ENCODE peak calls at places on chromosome 5, in seven cellular contexts. One of them, this sample, is unnamed.

GRCh38 chr5:179275941-179276837 is 69.1 kb downstream of the ADAMTS2 start:
- DNase-seq in astrocyte: peak
- DNase-seq in neural progenitor cell: no peak
- DNase-seq in coronary artery: peak
- DNase-seq in tibial nerve: peak
- DNase-seq in dorsolateral prefrontal cortex: no peak
- DNase-seq in upper lobe of right lung: no peak
- DNase-seq in this sample: peak

GRCh38 chr5:139374909-139375308 is 8.2 kb downstream of the SLC23A1 start:
- DNase-seq in upper lobe of right lung: peak
- DNase-seq in neural progenitor cell: no peak
- DNase-seq in coronary artery: no peak
- DNase-seq in dorsolateral prefrontal cortex: peak
- DNase-seq in astrocyte: no peak
- DNase-seq in tibial nerve: no peak
- DNase-seq in this sample: no peak

GRCh38 chr5:2179861-2180260 is 297.1 kb upstream of the IRX4 start:
- DNase-seq in upper lobe of right lung: no peak
- DNase-seq in tibial nerve: no peak
- DNase-seq in astrocyte: no peak
- DNase-seq in coronary artery: no peak
- DNase-seq in dorsolateral prefrontal cortex: no peak
- DNase-seq in neural progenitor cell: no peak
- DNase-seq in this sample: no peak

GRCh38 chr5:59587489-59588337 is 305.8 kb downstream of the PDE4D start:
- DNase-seq in tibial nerve: peak
- DNase-seq in coronary artery: no peak
- DNase-seq in dorsolateral prefrontal cortex: peak
- DNase-seq in astrocyte: peak
- DNase-seq in upper lobe of right lung: peak
- DNase-seq in neural progenitor cell: peak
- DNase-seq in this sample: peak

GRCh38 chr5:127561254-127561653 is 43.8 kb downstream of the PRRC1 start:
- DNase-seq in neural progenitor cell: no peak
- DNase-seq in upper lobe of right lung: no peak
- DNase-seq in dorsolateral prefrontal cortex: no peak
- DNase-seq in tibial nerve: no peak
- DNase-seq in coronary artery: no peak
- DNase-seq in astrocyte: peak
- DNase-seq in this sample: peak

GRCh38 chr5:40021007-40021406 is 596.2 kb upstream of the DAB2 start:
- DNase-seq in neural progenitor cell: no peak
- DNase-seq in coronary artery: no peak
- DNase-seq in dorsolateral prefrontal cortex: no peak
- DNase-seq in tibial nerve: no peak
- DNase-seq in upper lobe of right lung: no peak
- DNase-seq in astrocyte: no peak
- DNase-seq in this sample: no peak

GRCh38 chr5:144042157-144042556 is 128.3 kb downstream of the YIPF5 start:
- DNase-seq in upper lobe of right lung: no peak
- DNase-seq in astrocyte: no peak
- DNase-seq in tibial nerve: no peak
- DNase-seq in dorsolateral prefrontal cortex: no peak
- DNase-seq in coronary artery: no peak
- DNase-seq in neural progenitor cell: no peak
- DNase-seq in this sample: no peak

GRCh38 chr5:126124706-126125345 is 298.4 kb upstream of the GRAMD2B start:
- DNase-seq in neural progenitor cell: no peak
- DNase-seq in tibial nerve: no peak
- DNase-seq in coronary artery: no peak
- DNase-seq in upper lobe of right lung: no peak
- DNase-seq in dorsolateral prefrontal cortex: no peak
- DNase-seq in astrocyte: peak
- DNase-seq in this sample: no peak

GRCh38 chr5:36876965-36877666 is 547 bp downstream of the NIPBL start:
- DNase-seq in astrocyte: peak
- DNase-seq in dorsolateral prefrontal cortex: peak
- DNase-seq in coronary artery: peak
- DNase-seq in tibial nerve: peak
- DNase-seq in upper lobe of right lung: peak
- DNase-seq in neural progenitor cell: peak
- DNase-seq in this sample: no peak

GRCh38 chr5:96687080-96687479 is 24.9 kb downstream of the CAST start:
- DNase-seq in astrocyte: no peak
- DNase-seq in tibial nerve: no peak
- DNase-seq in coronary artery: no peak
- DNase-seq in dorsolateral prefrontal cortex: no peak
- DNase-seq in neural progenitor cell: no peak
- DNase-seq in upper lobe of right lung: no peak
- DNase-seq in this sample: no peak

GRCh38 chr5:162703914-162704313 is 636.3 kb downstream of the GABRG2 start:
- DNase-seq in tibial nerve: no peak
- DNase-seq in neural progenitor cell: peak
- DNase-seq in astrocyte: no peak
- DNase-seq in upper lobe of right lung: no peak
- DNase-seq in coronary artery: no peak
- DNase-seq in dorsolateral prefrontal cortex: no peak
- DNase-seq in this sample: no peak

GRCh38 chr5:128376577-128376976 is 161.5 kb downstream of the FBN2 start:
- DNase-seq in astrocyte: peak
- DNase-seq in dorsolateral prefrontal cortex: no peak
- DNase-seq in upper lobe of right lung: no peak
- DNase-seq in neural progenitor cell: no peak
- DNase-seq in coronary artery: no peak
- DNase-seq in tibial nerve: no peak
- DNase-seq in this sample: no peak

GRCh38 chr5:176879663-176880392 is 19.3 kb downstream of the HK3 start:
- DNase-seq in neural progenitor cell: no peak
- DNase-seq in astrocyte: no peak
- DNase-seq in upper lobe of right lung: no peak
- DNase-seq in dorsolateral prefrontal cortex: no peak
- DNase-seq in tibial nerve: no peak
- DNase-seq in coronary artery: no peak
- DNase-seq in this sample: no peak

GRCh38 chr5:152464048-152464447 is 59.0 kb upstream of the NMUR2 start:
- DNase-seq in dorsolateral prefrontal cortex: no peak
- DNase-seq in neural progenitor cell: no peak
- DNase-seq in astrocyte: no peak
- DNase-seq in coronary artery: no peak
- DNase-seq in tibial nerve: no peak
- DNase-seq in upper lobe of right lung: no peak
- DNase-seq in this sample: no peak

GRCh38 chr5:142600611-142601360 is 85.1 kb downstream of the FGF1 start:
- DNase-seq in neural progenitor cell: no peak
- DNase-seq in upper lobe of right lung: no peak
- DNase-seq in tibial nerve: peak
- DNase-seq in dorsolateral prefrontal cortex: no peak
- DNase-seq in astrocyte: peak
- DNase-seq in coronary artery: peak
- DNase-seq in this sample: peak

GRCh38 chr5:177546262-177546741 is 8.1 kb downstream of the FAM193B start:
- DNase-seq in upper lobe of right lung: no peak
- DNase-seq in coronary artery: peak
- DNase-seq in dorsolateral prefrontal cortex: no peak
- DNase-seq in astrocyte: peak
- DNase-seq in neural progenitor cell: no peak
- DNase-seq in tibial nerve: no peak
- DNase-seq in this sample: peak

GRCh38 chr5:6235726-6236125 is 142.6 kb downstream of the MED10 start:
- DNase-seq in neural progenitor cell: no peak
- DNase-seq in upper lobe of right lung: no peak
- DNase-seq in tibial nerve: no peak
- DNase-seq in astrocyte: no peak
- DNase-seq in dorsolateral prefrontal cortex: no peak
- DNase-seq in coronary artery: no peak
- DNase-seq in this sample: no peak

GRCh38 chr5:43482490-43483064 is 1.1 kb downstream of the TMEM267 start:
- DNase-seq in tibial nerve: no peak
- DNase-seq in coronary artery: no peak
- DNase-seq in astrocyte: peak
- DNase-seq in dorsolateral prefrontal cortex: no peak
- DNase-seq in upper lobe of right lung: no peak
- DNase-seq in neural progenitor cell: no peak
- DNase-seq in this sample: no peak

GRCh38 chr5:17897776-17898175 is 263.5 kb downstream of the TAF11L14 start:
- DNase-seq in dorsolateral prefrontal cortex: no peak
- DNase-seq in tibial nerve: no peak
- DNase-seq in astrocyte: no peak
- DNase-seq in coronary artery: no peak
- DNase-seq in neural progenitor cell: no peak
- DNase-seq in upper lobe of right lung: no peak
- DNase-seq in this sample: no peak

DNA sequence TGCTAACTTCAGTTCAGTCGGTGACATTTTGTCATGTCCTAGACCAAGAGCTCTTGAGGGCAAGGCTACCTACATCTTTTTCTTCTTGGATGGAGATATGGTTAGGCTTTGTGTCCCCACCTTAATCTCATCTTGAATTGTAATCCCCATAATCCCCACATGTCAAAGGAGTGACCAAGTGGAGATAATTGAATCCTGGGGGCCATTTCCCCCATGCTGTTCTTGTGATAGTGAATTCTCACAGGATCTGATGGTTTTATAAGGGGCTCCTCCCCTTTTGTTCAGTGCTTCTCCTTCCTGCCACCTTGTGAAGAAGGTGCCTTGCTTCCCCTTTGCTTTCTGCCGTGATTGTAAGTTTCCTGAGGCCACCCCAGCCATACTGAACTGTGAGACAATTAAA is 2.1 kb upstream of the CFAP90 start:
- DNase-seq in astrocyte: no peak
- DNase-seq in coronary artery: no peak
- DNase-seq in tibial nerve: no peak
- DNase-seq in upper lobe of right lung: no peak
- DNase-seq in neural progenitor cell: no peak
- DNase-seq in dorsolateral prefrontal cortex: no peak
- DNase-seq in this sample: no peak
- H3K27ac ChIP-seq in astrocyte: no peak
- H3K27ac ChIP-seq in coronary artery: no peak
- H3K27ac ChIP-seq in tibial nerve: no peak
- H3K27ac ChIP-seq in upper lobe of right lung: no peak
- H3K27ac ChIP-seq in neural progenitor cell: no peak
- H3K27ac ChIP-seq in dorsolateral prefrontal cortex: no peak
- H3K27ac ChIP-seq in this sample: no peak

GRCh38 chr5:171543486-171543885 is 124.0 kb downstream of the FGF18 start:
- DNase-seq in tibial nerve: no peak
- DNase-seq in astrocyte: no peak
- DNase-seq in upper lobe of right lung: no peak
- DNase-seq in neural progenitor cell: no peak
- DNase-seq in dorsolateral prefrontal cortex: no peak
- DNase-seq in coronary artery: no peak
- DNase-seq in this sample: no peak
- TF ChIP-seq CTCF in tibial nerve: no peak
- TF ChIP-seq CTCF in astrocyte: no peak
- TF ChIP-seq CTCF in upper lobe of right lung: no peak
- TF ChIP-seq CTCF in neural progenitor cell: no peak
- TF ChIP-seq CTCF in dorsolateral prefrontal cortex: no peak
- TF ChIP-seq CTCF in coronary artery: no peak
- TF ChIP-seq CTCF in this sample: no peak

GRCh38 chr5:147855774-147856069 is 22.8 kb upstream of the SCGB3A2 start:
- DNase-seq in dorsolateral prefrontal cortex: no peak
- DNase-seq in astrocyte: no peak
- DNase-seq in neural progenitor cell: no peak
- DNase-seq in tibial nerve: no peak
- DNase-seq in upper lobe of right lung: no peak
- DNase-seq in coronary artery: no peak
- DNase-seq in this sample: no peak

GRCh38 chr5:147853372-147853987 is 22.0 kb upstream of the SPINK1 start:
- DNase-seq in tibial nerve: no peak
- DNase-seq in dorsolateral prefrontal cortex: no peak
- DNase-seq in coronary artery: no peak
- DNase-seq in neural progenitor cell: no peak
- DNase-seq in upper lobe of right lung: no peak
- DNase-seq in astrocyte: no peak
- DNase-seq in this sample: no peak

GRCh38 chr5:147852365-147852764 is 20.9 kb upstream of the SPINK1 start:
- DNase-seq in coronary artery: no peak
- DNase-seq in astrocyte: no peak
- DNase-seq in tibial nerve: no peak
- DNase-seq in dorsolateral prefrontal cortex: no peak
- DNase-seq in upper lobe of right lung: no peak
- DNase-seq in neural progenitor cell: no peak
- DNase-seq in this sample: no peak

GRCh38 chr5:147854894-147855773 is 23.4 kb upstream of the SCGB3A2 start:
- DNase-seq in astrocyte: no peak
- DNase-seq in tibial nerve: no peak
- DNase-seq in dorsolateral prefrontal cortex: no peak
- DNase-seq in coronary artery: no peak
- DNase-seq in neural progenitor cell: no peak
- DNase-seq in upper lobe of right lung: no peak
- DNase-seq in this sample: no peak

DNA sequence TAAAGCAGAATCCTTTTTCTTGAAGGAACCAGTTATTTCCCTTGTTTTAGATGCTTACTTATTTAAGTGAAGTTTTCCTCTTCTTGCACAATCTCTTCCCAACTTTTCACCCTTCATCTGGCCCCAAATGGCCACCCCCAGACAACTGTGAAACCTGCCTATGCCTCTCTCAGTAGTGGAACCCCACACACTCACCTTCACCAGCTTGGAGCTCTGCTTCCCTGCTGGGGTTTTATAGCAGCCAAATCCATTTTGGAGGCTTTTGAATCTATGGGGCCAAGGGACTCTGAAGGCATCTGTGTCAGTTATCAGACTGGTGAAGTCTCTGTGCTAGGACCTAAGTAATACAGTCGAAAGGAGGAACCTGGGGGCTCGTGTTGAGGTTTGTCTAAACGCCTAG is 22.9 kb upstream of the SPINK1 start:
- DNase-seq in upper lobe of right lung: no peak
- DNase-seq in tibial nerve: no peak
- DNase-seq in coronary artery: no peak
- DNase-seq in neural progenitor cell: no peak
- DNase-seq in dorsolateral prefrontal cortex: no peak
- DNase-seq in astrocyte: no peak
- DNase-seq in this sample: no peak
- H3K4me3 ChIP-seq in upper lobe of right lung: no peak
- H3K4me3 ChIP-seq in tibial nerve: no peak
- H3K4me3 ChIP-seq in coronary artery: no peak
- H3K4me3 ChIP-seq in neural progenitor cell: no peak
- H3K4me3 ChIP-seq in dorsolateral prefrontal cortex: no peak
- H3K4me3 ChIP-seq in astrocyte: no peak
- H3K4me3 ChIP-seq in this sample: no peak

GRCh38 chr5:93247126-93247525 is 333.9 kb downstream of the NR2F1-AS1 start:
- DNase-seq in neural progenitor cell: no peak
- DNase-seq in coronary artery: no peak
- DNase-seq in astrocyte: no peak
- DNase-seq in upper lobe of right lung: no peak
- DNase-seq in tibial nerve: no peak
- DNase-seq in dorsolateral prefrontal cortex: no peak
- DNase-seq in this sample: no peak

GRCh38 chr5:93250431-93250830 is 330.6 kb downstream of the NR2F1-AS1 start:
- DNase-seq in dorsolateral prefrontal cortex: no peak
- DNase-seq in astrocyte: peak
- DNase-seq in upper lobe of right lung: no peak
- DNase-seq in neural progenitor cell: no peak
- DNase-seq in coronary artery: no peak
- DNase-seq in tibial nerve: no peak
- DNase-seq in this sample: no peak

GRCh38 chr5:93251347-93251746 is 329.7 kb downstream of the NR2F1-AS1 start:
- DNase-seq in neural progenitor cell: no peak
- DNase-seq in upper lobe of right lung: no peak
- DNase-seq in astrocyte: no peak
- DNase-seq in coronary artery: no peak
- DNase-seq in tibial nerve: no peak
- DNase-seq in dorsolateral prefrontal cortex: no peak
- DNase-seq in this sample: no peak

GRCh38 chr5:93252165-93252564 is 328.9 kb downstream of the NR2F1-AS1 start:
- DNase-seq in neural progenitor cell: peak
- DNase-seq in coronary artery: no peak
- DNase-seq in tibial nerve: no peak
- DNase-seq in astrocyte: no peak
- DNase-seq in upper lobe of right lung: no peak
- DNase-seq in dorsolateral prefrontal cortex: no peak
- DNase-seq in this sample: no peak

GRCh38 chr5:93249651-93250289 is 331.2 kb downstream of the NR2F1-AS1 start:
- DNase-seq in astrocyte: peak
- DNase-seq in dorsolateral prefrontal cortex: no peak
- DNase-seq in tibial nerve: no peak
- DNase-seq in neural progenitor cell: no peak
- DNase-seq in coronary artery: no peak
- DNase-seq in upper lobe of right lung: no peak
- DNase-seq in this sample: no peak
- H3K27ac ChIP-seq in astrocyte: peak
- H3K27ac ChIP-seq in dorsolateral prefrontal cortex: no peak
- H3K27ac ChIP-seq in tibial nerve: peak
- H3K27ac ChIP-seq in neural progenitor cell: no peak
- H3K27ac ChIP-seq in coronary artery: peak
- H3K27ac ChIP-seq in upper lobe of right lung: peak
- H3K27ac ChIP-seq in this sample: peak

This sample was measured in AG04450.